ENCODE peak calls at places on chromosomes 13 and 19, in four cellular contexts. R is NCI-H748 treated with DMSO at 0.1 percent for 48 hours, U is substantia nigra, O is SK-MEL-5. M is an unnamed sample.

GRCh38 chr13:93794197-93794885 is 567.7 kb downstream of the GPC6 start:
- DNase-seq in R (no peak), U (no peak), O (no peak), M (no peak)

GRCh38 chr13:43979492-43979891 is 99.8 kb downstream of the LACC1 start:
- DNase-seq in R (no peak), U (no peak), O (no peak), M (no peak)

GRCh38 chr19:33394006-33394722 is 20.7 kb downstream of the CEBPG start:
- DNase-seq in R (no peak), U (no peak), O (no peak), M (no peak)

GRCh38 chr13:96020941-96021340 is 32.3 kb downstream of the UGGT2 start:
- DNase-seq in R (no peak), U (no peak), O (no peak), M (no peak)

GRCh38 chr19:13838943-13839192 is 38.1 kb upstream of the NANOS3 start:
- DNase-seq in R (no peak), U (no peak), O (no peak), M (no peak)

GRCh38 chr19:14361824-14362223 is 19.4 kb upstream of the ADGRE5 start:
- DNase-seq in R (no peak), U (no peak), O (peak), M (no peak)

GRCh38 chr13:41054919-41055619 is 6.2 kb upstream of the WBP4 start:
- DNase-seq in R (no peak), U (no peak), O (peak), M (no peak)

GRCh38 chr13:24254151-24254810 is 55.1 kb upstream of the C1QTNF9 start:
- DNase-seq in R (no peak), U (no peak), O (no peak), M (no peak)

GRCh38 chr19:13207237-13208130 is 57.3 kb downstream of the IER2 start:
- DNase-seq in R (no peak), U (no peak), O (no peak), M (no peak)

GRCh38 chr19:31350693-31351211 is 1.5 kb upstream of the TSHZ3 start:
- DNase-seq in R (no peak), U (peak), O (peak), M (no peak)

M was measured in esophagus squamous epithelium.